ENCODE peak calls at places on chromosomes 7 and 10, in seven cellular contexts. Y, U, Q, X, G, I and N are unnamed samples.

GRCh38 chr10:33237736-33238624 is 96.5 kb downstream of the NRP1 start:
- DNase-seq in Y (no peak), U (no peak), Q (no peak), X (no peak), G (no peak), I (no peak), N (no peak)

GRCh38 chr7:107309296-107309695 is 140.5 kb downstream of the HBP1 start:
- DNase-seq in Y (no peak), U (no peak), Q (no peak), X (no peak), G (no peak), I (no peak), N (no peak)

GRCh38 chr10:123157210-123157609 is 3.0 kb downstream of the BUB3 start:
- DNase-seq in Y (no peak), U (no peak), Q (no peak), X (no peak), G (no peak), I (no peak), N (no peak)

GRCh38 chr10:113179270-113179669 is 229.2 kb downstream of the TCF7L2 start:
- DNase-seq in Y (peak), U (no peak), Q (peak), X (no peak), G (no peak), I (no peak), N (no peak)

GRCh38 chr10:54284526-54285193 is 516.4 kb downstream of the PCDH15 start:
- DNase-seq in Y (no peak), U (no peak), Q (no peak), X (no peak), G (no peak), I (no peak), N (no peak)

GRCh38 chr10:70761031-70761601 is 24.1 kb downstream of the TBATA start:
- DNase-seq in Y (no peak), U (no peak), Q (no peak), X (no peak), G (no peak), I (no peak), N (no peak)

GRCh38 chr7:54811016-54811924 is 52.3 kb upstream of the SEC61G start:
- DNase-seq in Y (no peak), U (peak), Q (no peak), X (no peak), G (no peak), I (no peak), N (no peak)

GRCh38 chr7:112129655-112130323 is 76.4 kb downstream of the DOCK4 start:
- DNase-seq in Y (no peak), U (no peak), Q (no peak), X (no peak), G (no peak), I (peak), N (no peak)

GRCh38 chr7:21013765-21014502 is 227.2 kb upstream of the SP8 start:
- DNase-seq in Y (no peak), U (no peak), Q (no peak), X (no peak), G (no peak), I (no peak), N (no peak)

GRCh38 chr7:27140108-27140842 is 3.2 kb downstream of the HOXA5 start:
- DNase-seq in Y (no peak), U (no peak), Q (no peak), X (no peak), G (no peak), I (peak), N (no peak)

GRCh38 chr7:157412491-157413180 is 75.8 kb downstream of the DNAJB6 start:
- DNase-seq in Y (no peak), U (no peak), Q (no peak), X (no peak), G (no peak), I (no peak), N (no peak)

GRCh38 chr10:71220689-71221540 is 8.5 kb downstream of the UNC5B start:
- DNase-seq in Y (no peak), U (no peak), Q (no peak), X (no peak), G (no peak), I (no peak), N (no peak)

GRCh38 chr10:73983096-73984047 is 14.5 kb upstream of the VCL start:
- DNase-seq in Y (no peak), U (no peak), Q (no peak), X (no peak), G (no peak), I (no peak), N (no peak)

GRCh38 chr7:96331775-96332174 is 9.9 kb upstream of the SLC25A13 start:
- DNase-seq in Y (no peak), U (no peak), Q (no peak), X (no peak), G (no peak), I (no peak), N (no peak)

GRCh38 chr10:114902151-114902550 is 35.8 kb upstream of the TRUB1 start:
- DNase-seq in Y (no peak), U (no peak), Q (no peak), X (no peak), G (no peak), I (no peak), N (no peak)

GRCh38 chr10:125102216-125102615 is 58.1 kb downstream of the CTBP2 start:
- DNase-seq in Y (peak), U (no peak), Q (no peak), X (no peak), G (no peak), I (peak), N (no peak)

GRCh38 chr7:47758546-47758945 is 176.6 kb upstream of the TNS3 start:
- DNase-seq in Y (no peak), U (no peak), Q (no peak), X (no peak), G (no peak), I (no peak), N (no peak)

GRCh38 chr7:711093-711966 is 15.2 kb upstream of the DNAAF5 start:
- DNase-seq in Y (peak), U (no peak), Q (peak), X (no peak), G (no peak), I (no peak), N (no peak)

GRCh38 chr7:20346577-20346976 is 15.9 kb downstream of the ITGB8 start:
- DNase-seq in Y (no peak), U (no peak), Q (no peak), X (no peak), G (no peak), I (no peak), N (no peak)

GRCh38 chr10:91624633-91625032 is 8.2 kb downstream of the PPP1R3C start:
- DNase-seq in Y (no peak), U (no peak), Q (no peak), X (no peak), G (no peak), I (no peak), N (no peak)

GRCh38 chr10:5449227-5449626 is 36.9 kb downstream of the NET1 start:
- DNase-seq in Y (no peak), U (no peak), Q (no peak), X (no peak), G (no peak), I (no peak), N (no peak)

GRCh38 chr7:19491371-19491770 is 217.5 kb downstream of the POLR1F start:
- DNase-seq in Y (no peak), U (no peak), Q (no peak), X (no peak), G (no peak), I (no peak), N (no peak)

GRCh38 chr7:67512481-67512880 is 515.8 kb downstream of the TYW1 start:
- DNase-seq in Y (no peak), U (no peak), Q (no peak), X (no peak), G (no peak), I (no peak), N (no peak)

GRCh38 chr10:31158000-31158658 is 126.5 kb upstream of the ZNF438 start:
- DNase-seq in Y (no peak), U (no peak), Q (no peak), X (no peak), G (no peak), I (no peak), N (no peak)

GRCh38 chr7:114857605-114858004 is 64.3 kb upstream of the MDFIC start:
- DNase-seq in Y (no peak), U (no peak), Q (no peak), X (no peak), G (no peak), I (no peak), N (no peak)